ENCODE peak calls at places on chromosomes 13 and 19, in ten cellular contexts. N is activated naive CD8-positive, alpha-beta T cell treated with anti-CD3 and anti-CD28 coated beads for 36 hours; Q is heart right ventricle; J is small intestine; O is RPMI8226; S is bronchial epithelial cell; R is hepatocyte; H is posterior vena cava; C is SK-N-SH; M is endothelial cell of umbilical vein. A is an unnamed sample.

GRCh38 chr19:12983561-12984142 is 11.6 kb upstream of the NFIX start:
- DNase-seq in N (peak), Q (peak), J (peak), O (peak), S (peak), R (peak), H (peak), C (peak), M (peak), A (peak)

GRCh38 chr19:1904385-1905070 is 671 bp upstream of the ADAT3 start:
- DNase-seq in N (no peak), Q (no peak), J (no peak), O (peak), S (peak), R (peak), H (no peak), C (no peak), M (no peak), A (peak)

GRCh38 chr13:78286748-78287147 is 316.6 kb downstream of the POU4F1 start:
- DNase-seq in N (no peak), Q (no peak), J (no peak), O (no peak), S (no peak), R (no peak), H (no peak), C (no peak), M (no peak), A (no peak)

GRCh38 chr13:47555235-47555634 is 445.8 kb downstream of the SUCLA2 start:
- DNase-seq in N (no peak), Q (no peak), J (no peak), O (no peak), S (peak), R (no peak), H (no peak), C (no peak), M (no peak), A (no peak)

GRCh38 chr13:73288596-73288995 is 229.8 kb downstream of the KLF5 start:
- DNase-seq in N (no peak), Q (no peak), J (no peak), O (no peak), S (no peak), R (no peak), H (no peak), C (no peak), M (no peak), A (no peak)

GRCh38 chr13:101623469-101624209 is 171.2 kb downstream of the ITGBL1 start:
- DNase-seq in N (no peak), Q (no peak), J (no peak), O (no peak), S (peak), R (no peak), H (no peak), C (no peak), M (peak), A (no peak)

GRCh38 chr13:75279834-75280369 is 202.1 kb downstream of the TBC1D4 start:
- DNase-seq in N (no peak), Q (no peak), J (peak), O (no peak), S (no peak), R (peak), H (no peak), C (no peak), M (no peak), A (no peak)

GRCh38 chr19:14550201-14550754 is 20.9 kb downstream of the TECR start:
- DNase-seq in N (no peak), Q (no peak), J (peak), O (no peak), S (peak), R (peak), H (no peak), C (no peak), M (no peak), A (no peak)

GRCh38 chr19:50173144-50173543 is 10.1 kb upstream of the IZUMO2 start:
- DNase-seq in N (peak), Q (no peak), J (peak), O (peak), S (no peak), R (peak), H (no peak), C (no peak), M (no peak), A (no peak)

GRCh38 chr19:38745316-38745715 is 1.0 kb upstream of the CAPN12 start:
- DNase-seq in N (no peak), Q (no peak), J (no peak), O (no peak), S (no peak), R (no peak), H (no peak), C (peak), M (no peak), A (no peak)

GRCh38 chr13:114015111-114015551 is 41.3 kb upstream of the C13orf46 start:
- DNase-seq in N (no peak), Q (no peak), J (no peak), O (no peak), S (no peak), R (no peak), H (no peak), C (no peak), M (no peak), A (no peak)

GRCh38 chr13:111632906-111633305 is 312.5 kb downstream of the TEX29 start:
- DNase-seq in N (no peak), Q (no peak), J (peak), O (no peak), S (no peak), R (peak), H (no peak), C (no peak), M (no peak), A (no peak)

GRCh38 chr13:99617474-99618255 is 116.4 kb downstream of the TM9SF2 start:
- DNase-seq in N (no peak), Q (peak), J (no peak), O (peak), S (no peak), R (peak), H (no peak), C (peak), M (peak), A (no peak)

GRCh38 chr13:45328661-45329105 is 12.3 kb downstream of the TPT1 start:
- DNase-seq in N (no peak), Q (no peak), J (no peak), O (no peak), S (no peak), R (no peak), H (no peak), C (no peak), M (peak), A (no peak)

GRCh38 chr19:12784394-12784870 is 6.9 kb upstream of the JUNB start:
- DNase-seq in N (no peak), Q (no peak), J (no peak), O (no peak), S (no peak), R (no peak), H (peak), C (no peak), M (no peak), A (no peak)

GRCh38 chr13:99380402-99380801 is 73.2 kb upstream of the GPR183 start:
- DNase-seq in N (no peak), Q (no peak), J (no peak), O (no peak), S (no peak), R (no peak), H (peak), C (no peak), M (no peak), A (no peak)

GRCh38 chr19:33722456-33723239 is 74.0 kb upstream of the KCTD15 start:
- DNase-seq in N (no peak), Q (no peak), J (no peak), O (no peak), S (no peak), R (no peak), H (peak), C (peak), M (no peak), A (no peak)

GRCh38 chr19:18593367-18594095 is 4.9 kb downstream of the REX1BD start:
- DNase-seq in N (no peak), Q (no peak), J (no peak), O (no peak), S (no peak), R (no peak), H (no peak), C (peak), M (no peak), A (no peak)

GRCh38 chr19:29694669-29695627 is 20.1 kb downstream of the C19orf12 start:
- DNase-seq in N (peak), Q (peak), J (peak), O (peak), S (peak), R (peak), H (peak), C (peak), M (peak), A (peak)

GRCh38 chr19:28429356-28429755 is 783.6 kb downstream of the UQCRFS1 start:
- DNase-seq in N (no peak), Q (no peak), J (no peak), O (no peak), S (no peak), R (no peak), H (no peak), C (no peak), M (no peak), A (no peak)

GRCh38 chr19:41709951-41710645 is 1.7 kb downstream of the CEACAM5 start:
- DNase-seq in N (no peak), Q (no peak), J (no peak), O (no peak), S (no peak), R (no peak), H (peak), C (no peak), M (no peak), A (no peak)

GRCh38 chr19:14325134-14325533 is 56.1 kb upstream of the ADGRE5 start:
- DNase-seq in N (no peak), Q (no peak), J (no peak), O (no peak), S (no peak), R (no peak), H (no peak), C (no peak), M (no peak), A (no peak)

GRCh38 chr13:98293103-98293502 is 116.0 kb upstream of the RNF113B start:
- DNase-seq in N (no peak), Q (no peak), J (no peak), O (no peak), S (no peak), R (no peak), H (no peak), C (no peak), M (no peak), A (no peak)

A was measured in C1 segment of cervical spinal cord.